ENCODE peak calls at places on chromosome 21, in nine cellular contexts. V is body of pancreas, F is foreskin fibroblast, Q is cardiac muscle cell, J is transverse colon, C is AG04450, E is endodermal cell, O is GM06990, U is choroid plexus epithelial cell. Z is an unnamed sample.

GRCh38 chr21:39319814-39320332 is 6.4 kb upstream of the BRWD1 start:
- DNase-seq in V (no peak), J (no peak), E (no peak), U (no peak), Q (peak), F (peak), C (no peak), O (no peak), Z (no peak)

GRCh38 chr21:22544747-22545146 is 1546.5 kb downstream of the NCAM2 start:
- DNase-seq in U (no peak), O (no peak), C (no peak), Q (no peak), V (no peak), J (no peak), E (peak), F (no peak), Z (no peak)

GRCh38 chr21:31180256-31181088 is 142.2 kb upstream of the KRTAP19-8 start:
- DNase-seq in V (no peak), E (no peak), J (no peak), O (no peak), U (peak), F (peak), C (no peak), Q (peak), Z (no peak)

GRCh38 chr21:26964379-26964778 is 2.5 kb downstream of the ADAMTS5 start:
- DNase-seq in F (peak), C (no peak), U (no peak), E (peak), O (no peak), J (peak), V (peak), Q (peak), Z (no peak)

GRCh38 chr21:25457411-25457810 is 149.9 kb downstream of the MRPL39 start:
- DNase-seq in F (peak), C (peak), E (no peak), O (peak), U (peak), V (no peak), Q (peak), J (no peak), Z (peak)

GRCh38 chr21:23853796-23854379 is 1753.4 kb downstream of the MRPL39 start:
- DNase-seq in O (no peak), J (no peak), C (peak), U (peak), V (no peak), Q (peak), F (no peak), E (no peak), Z (no peak)

GRCh38 chr21:40019076-40019475 is 151.8 kb downstream of the PCP4 start:
- DNase-seq in U (no peak), E (no peak), O (no peak), V (no peak), J (no peak), C (no peak), Q (no peak), F (no peak), Z (no peak)

GRCh38 chr21:25885880-25886279 is 151.1 kb downstream of the GABPA start:
- DNase-seq in F (no peak), U (no peak), Q (no peak), J (no peak), O (no peak), E (no peak), V (no peak), C (no peak), Z (no peak)

GRCh38 chr21:38806153-38806941 is 618 bp downstream of the ETS2 start:
- DNase-seq in E (peak), Q (no peak), F (peak), C (no peak), U (no peak), O (peak), J (peak), V (peak), Z (no peak)

GRCh38 chr21:25967566-25968438 is 202.8 kb downstream of the APP start:
- DNase-seq in J (no peak), F (no peak), E (no peak), V (no peak), O (peak), C (no peak), U (peak), Q (peak), Z (peak)

GRCh38 chr21:18449586-18449985 is 46.0 kb upstream of the TMPRSS15 start:
- DNase-seq in E (no peak), Q (no peak), O (no peak), C (no peak), J (no peak), U (no peak), F (peak), V (no peak), Z (peak)

GRCh38 chr21:42112857-42113256 is 41.7 kb downstream of the UMODL1 start:
- DNase-seq in U (peak), J (no peak), F (peak), E (no peak), V (no peak), O (no peak), C (peak), Q (peak), Z (peak)

GRCh38 chr21:30434033-30434631 is 4.1 kb downstream of the KRTAP13-4 start:
- DNase-seq in C (no peak), J (peak), U (peak), Q (peak), E (peak), O (no peak), V (peak), F (peak), Z (no peak)

GRCh38 chr21:45863751-45864150 is 117.8 kb upstream of the COL6A1 start:
- DNase-seq in C (no peak), J (no peak), F (no peak), V (no peak), O (no peak), U (no peak), E (peak), Q (no peak), Z (no peak)

GRCh38 chr21:45864436-45864835 is 117.1 kb upstream of the COL6A1 start:
- DNase-seq in V (no peak), Q (peak), C (no peak), F (peak), E (no peak), J (no peak), U (no peak), O (no peak), Z (no peak)

GRCh38 chr21:45867041-45867630 is 114.4 kb upstream of the COL6A1 start:
- DNase-seq in C (no peak), J (no peak), V (no peak), O (no peak), U (no peak), F (no peak), Q (no peak), E (no peak), Z (no peak)

GRCh38 chr21:45866473-45867010 is 115.0 kb upstream of the COL6A1 start:
- DNase-seq in U (no peak), E (peak), C (no peak), O (no peak), Q (no peak), F (no peak), J (no peak), V (no peak), Z (no peak)

DNA sequence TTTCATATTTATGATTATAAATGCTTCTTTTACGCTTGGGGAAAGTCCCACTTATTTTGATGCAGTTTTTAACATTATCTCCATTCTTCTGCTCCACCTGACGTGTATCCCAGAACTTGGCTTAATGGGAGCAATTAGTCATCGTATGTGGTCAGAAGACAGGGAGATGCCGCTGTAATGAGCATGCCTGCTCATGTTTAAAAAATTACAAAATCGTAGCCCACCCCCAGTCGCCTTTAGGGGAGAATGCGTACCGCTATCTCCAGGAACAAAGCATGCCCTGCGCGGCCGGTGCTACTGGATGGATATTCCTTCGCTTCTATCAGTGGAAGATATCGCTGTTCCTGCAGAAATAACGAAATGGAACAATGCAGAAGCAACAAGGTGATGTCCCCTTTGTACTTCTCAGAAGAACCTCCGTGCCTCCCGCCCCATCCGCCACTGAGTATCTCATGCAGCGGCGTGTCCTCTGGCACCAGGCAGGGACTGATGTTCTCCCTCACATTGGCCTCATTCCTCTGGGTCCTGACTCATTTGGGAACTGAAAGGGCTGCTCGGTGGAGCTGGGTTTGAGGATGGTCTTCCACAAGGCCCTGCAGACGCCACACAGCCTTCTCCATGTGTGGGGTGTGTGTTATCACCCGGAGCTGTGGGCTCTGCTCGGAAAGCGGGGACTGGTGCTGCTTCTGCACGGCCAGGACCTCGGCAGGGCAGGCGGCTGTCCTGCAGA is 116.3 kb upstream of the COL6A1 start:
- DNase-seq in J (no peak), C (peak), F (peak), O (no peak), Q (peak), E (peak), U (peak), V (no peak), Z (peak)
- H3K4me3 ChIP-seq in J (no peak), C (no peak), F (no peak), O (no peak), Q (no peak), E (no peak), U (no peak), V (no peak), Z (no peak)

GRCh38 chr21:28518620-28519019 is 474.1 kb downstream of the LTN1 start:
- DNase-seq in U (no peak), O (no peak), E (no peak), Q (no peak), C (no peak), F (peak), J (no peak), V (no peak), Z (no peak)

GRCh38 chr21:28523367-28523766 is 469.3 kb downstream of the LTN1 start:
- DNase-seq in J (no peak), U (no peak), F (peak), V (no peak), C (no peak), E (no peak), O (no peak), Q (no peak), Z (no peak)

GRCh38 chr21:28516996-28517592 is 475.6 kb downstream of the LTN1 start:
- DNase-seq in J (peak), C (no peak), U (peak), Q (peak), O (peak), E (peak), F (peak), V (peak), Z (no peak)

DNA sequence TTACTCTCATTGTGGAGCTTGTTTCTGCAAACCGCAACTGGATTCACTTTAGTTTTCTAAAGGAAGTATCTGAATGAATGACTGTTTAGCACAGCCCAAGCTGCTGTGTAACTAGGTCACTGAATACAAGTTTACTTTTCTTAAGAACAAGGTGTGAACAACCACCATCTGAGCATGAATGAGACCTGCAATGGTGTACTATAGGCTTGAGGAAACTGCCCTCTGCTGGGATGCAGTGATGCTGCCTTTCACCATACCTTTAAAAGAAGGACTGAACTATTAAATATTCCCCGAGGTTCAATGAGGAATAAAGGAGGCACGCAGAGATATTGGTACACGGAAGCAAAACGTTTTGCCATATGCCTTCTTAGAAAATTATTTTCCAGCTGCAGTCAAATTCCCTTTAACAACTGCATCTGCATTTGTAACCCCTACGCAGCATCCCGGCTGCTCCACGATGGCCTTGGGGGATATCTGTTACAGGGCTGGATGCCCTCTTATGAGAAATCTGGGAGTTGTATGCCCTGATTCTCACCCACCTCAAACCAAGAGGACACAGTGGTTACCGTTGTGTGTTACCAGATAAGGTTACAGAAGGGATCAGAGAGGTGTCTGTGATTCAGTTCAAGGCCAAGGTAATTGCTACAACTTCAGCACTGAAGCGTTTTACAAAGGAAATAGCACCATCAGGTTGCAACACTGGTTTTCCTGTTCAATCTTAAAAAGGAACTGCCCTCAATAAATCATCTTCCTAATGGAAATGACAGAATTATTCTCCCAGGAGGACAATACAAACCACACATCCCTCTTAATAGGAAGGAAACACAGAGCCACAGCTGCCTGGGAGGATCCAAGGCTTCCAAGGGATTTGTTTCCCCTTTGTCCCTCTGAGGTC is 470.5 kb downstream of the LTN1 start:
- DNase-seq in J (no peak), F (peak), V (no peak), E (peak), U (peak), C (peak), O (no peak), Q (peak), Z (no peak)
- TF ChIP-seq CTCF in J (no peak), F (peak), V (no peak), E (peak), U (peak), C (peak), O (peak), Q (peak), Z (peak)

GRCh38 chr21:43959231-43960041 is 52.7 kb upstream of the TRAPPC10 start:
- DNase-seq in F (peak), O (no peak), C (no peak), U (no peak), Q (no peak), J (no peak), E (no peak), V (no peak), Z (no peak)
- H3K4me3 ChIP-seq in F (no peak), O (no peak), C (no peak), U (no peak), Q (no peak), J (no peak), E (no peak), V (no peak), Z (no peak)

GRCh38 chr21:35400233-35400939 is 351.3 kb upstream of the RUNX1 start:
- DNase-seq in Q (peak), C (peak), E (peak), J (peak), V (peak), F (peak), O (peak), U (peak), Z (peak)
- TF ChIP-seq CTCF in Q (peak), C (peak), E (peak), J (peak), V (peak), F (peak), O (peak), U (peak), Z (peak)

GRCh38 chr21:37460196-37460595 is 93.6 kb downstream of the DYRK1A start:
- DNase-seq in F (no peak), Q (no peak), C (no peak), J (no peak), O (no peak), E (peak), U (no peak), V (no peak), Z (no peak)

GRCh38 chr21:37463083-37463780 is 96.7 kb downstream of the DYRK1A start:
- DNase-seq in Q (peak), U (peak), O (peak), C (peak), J (no peak), E (peak), V (peak), F (peak), Z (no peak)

GRCh38 chr21:37462087-37462861 is 95.7 kb downstream of the DYRK1A start:
- DNase-seq in U (no peak), C (no peak), F (no peak), O (no peak), V (no peak), Q (no peak), E (no peak), J (no peak), Z (no peak)

GRCh38 chr21:37459575-37459974 is 93.0 kb downstream of the DYRK1A start:
- DNase-seq in F (peak), O (no peak), C (peak), J (no peak), V (no peak), Q (peak), U (peak), E (no peak), Z (no peak)

DNA sequence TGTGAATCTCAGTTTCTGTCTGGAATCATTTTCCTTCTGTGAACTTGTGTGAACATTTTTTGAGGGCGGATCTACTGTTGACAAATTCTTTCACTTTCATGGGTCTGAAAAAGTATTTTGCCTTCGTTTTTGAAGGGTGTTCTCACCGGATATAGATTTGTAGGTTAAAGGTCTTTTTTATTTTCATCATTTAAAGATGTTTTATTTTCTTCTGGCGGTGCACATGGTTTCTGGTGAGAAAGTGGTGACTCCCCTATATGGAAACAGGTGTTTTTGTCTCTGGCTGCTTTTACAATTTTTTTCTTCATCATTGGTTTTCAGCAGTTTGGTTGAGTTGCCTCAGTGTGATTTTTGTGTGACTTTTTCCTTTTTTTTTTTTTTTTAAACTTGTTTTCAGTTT is 94.9 kb downstream of the DYRK1A start:
- DNase-seq in F (peak), J (no peak), E (no peak), C (no peak), O (no peak), Q (peak), V (no peak), U (peak), Z (no peak)
- H3K4me3 ChIP-seq in F (no peak), J (no peak), E (no peak), C (no peak), O (no peak), Q (no peak), V (no peak), U (no peak), Z (no peak)

GRCh38 chr21:20999567-21000169 is 1.5 kb downstream of the NCAM2 start:
- DNase-seq in J (peak), F (peak), Q (peak), C (no peak), V (peak), E (peak), O (no peak), U (peak), Z (no peak)
- TF ChIP-seq CTCF in J (peak), F (peak), Q (peak), C (peak), V (peak), E (peak), O (peak), U (peak), Z (peak)

GRCh38 chr21:36860736-36861594 is 105.5 kb downstream of the HLCS start:
- DNase-seq in E (no peak), Q (peak), U (peak), J (no peak), V (peak), O (no peak), F (peak), C (peak), Z (no peak)
- H3K4me3 ChIP-seq in E (no peak), Q (no peak), U (no peak), J (no peak), V (no peak), O (no peak), F (no peak), C (no peak), Z (no peak)

GRCh38 chr21:32499249-32500055 is 85.9 kb downstream of the TCP10L start:
- DNase-seq in C (no peak), F (peak), U (peak), Q (peak), V (no peak), O (no peak), J (no peak), E (no peak), Z (peak)
- TF ChIP-seq CTCF in C (peak), F (no peak), U (peak), Q (peak), V (no peak), O (no peak), J (no peak), E (no peak), Z (peak)

DNA sequence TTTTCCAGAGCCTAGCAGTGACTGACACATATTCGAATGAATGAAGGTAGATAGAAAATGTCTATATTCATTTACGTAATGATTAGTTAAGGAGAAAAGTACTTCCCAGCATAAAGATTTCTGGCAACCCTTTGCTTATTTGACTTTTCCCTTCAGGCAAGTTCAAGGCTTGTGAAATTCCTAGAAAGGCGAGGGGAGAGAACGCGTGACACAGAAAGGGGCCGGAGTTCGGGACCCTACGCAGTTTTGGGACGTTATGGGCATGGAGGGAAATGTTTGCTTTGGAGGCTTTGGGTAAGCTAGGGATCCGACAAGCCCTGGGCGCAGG is 472 bp upstream of the USP25 start:
- DNase-seq in Q (no peak), E (no peak), F (no peak), O (no peak), J (no peak), U (peak), V (no peak), C (no peak), Z (no peak)
- H3K4me3 ChIP-seq in Q (peak), E (peak), F (peak), O (peak), J (peak), U (peak), V (peak), C (peak), Z (peak)

GRCh38 chr21:33712022-33712803 is 69.9 kb downstream of the ITSN1 start:
- DNase-seq in V (no peak), O (no peak), U (no peak), Q (no peak), E (no peak), F (no peak), J (peak), C (no peak), Z (no peak)

GRCh38 chr21:33708874-33709273 is 66.6 kb downstream of the ITSN1 start:
- DNase-seq in J (no peak), V (no peak), C (no peak), O (no peak), F (no peak), Q (no peak), E (no peak), U (no peak), Z (no peak)

GRCh38 chr21:33703750-33704606 is 61.7 kb downstream of the ITSN1 start:
- DNase-seq in O (no peak), C (no peak), E (peak), U (no peak), F (no peak), J (no peak), Q (no peak), V (no peak), Z (no peak)

DNA sequence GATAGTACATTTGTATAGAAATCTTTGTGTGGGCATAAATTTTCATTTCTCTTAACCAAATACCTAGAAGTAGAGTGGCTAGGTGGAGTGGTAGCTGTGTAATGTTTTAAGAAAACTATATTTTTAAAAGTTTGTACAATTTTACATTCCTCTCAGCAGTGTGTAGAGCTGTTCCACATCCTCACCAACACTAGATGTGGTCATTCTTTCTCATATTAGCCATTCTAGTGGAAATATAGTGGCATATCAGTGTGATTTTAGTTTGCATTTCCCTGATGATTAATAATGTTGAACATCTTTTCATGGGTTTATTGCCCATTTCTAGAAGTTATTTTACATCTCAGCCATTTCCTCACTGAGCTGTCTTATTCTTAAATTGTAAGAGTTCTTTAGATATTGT is 65.5 kb downstream of the ITSN1 start:
- DNase-seq in C (no peak), V (no peak), U (no peak), O (no peak), Q (no peak), E (no peak), F (no peak), J (no peak), Z (no peak)
- TF ChIP-seq CTCF in C (no peak), V (no peak), U (no peak), O (no peak), Q (no peak), E (no peak), F (no peak), J (no peak), Z (no peak)